ENCODE peak calls at places on chromosomes 2 and 18, in five cellular contexts. V is glutamatergic neuron, Z is ecto neural progenitor cell, M is astrocyte of the spinal cord, U is GM23248. H is an unnamed sample.

GRCh38 chr18:46343940-46344372 is 239.8 kb downstream of the HAUS1 start:
- DNase-seq in V (peak), Z (no peak), M (no peak), U (no peak), H (peak)

GRCh38 chr18:48615566-48616401 is 77.0 kb downstream of the CTIF start:
- DNase-seq in V (no peak), Z (no peak), M (no peak), U (no peak), H (no peak)

GRCh38 chr2:72579595-72580180 is 246.1 kb downstream of the EXOC6B start:
- DNase-seq in V (no peak), Z (no peak), M (peak), U (peak), H (no peak)

GRCh38 chr18:76443519-76444435 is 51.3 kb downstream of the ZNF516 start:
- DNase-seq in V (peak), Z (no peak), M (no peak), U (no peak), H (no peak)

GRCh38 chr2:109126501-109126860 is 2.5 kb upstream of the SH3RF3 start:
- DNase-seq in V (no peak), Z (no peak), M (peak), U (peak), H (no peak)

GRCh38 chr2:43219383-43220228 is 6.8 kb downstream of the ZFP36L2 start:
- DNase-seq in V (no peak), Z (peak), M (peak), U (peak), H (peak)

GRCh38 chr2:108571262-108571661 is 37.0 kb downstream of the LIMS1 start:
- DNase-seq in V (no peak), Z (no peak), M (peak), U (no peak), H (no peak)

GRCh38 chr2:51251356-51251755 is 219.4 kb upstream of the NRXN1 start:
- DNase-seq in V (no peak), Z (no peak), M (no peak), U (no peak), H (no peak)

GRCh38 chr2:224887159-224887558 is 155.1 kb downstream of the DOCK10 start:
- DNase-seq in V (no peak), Z (no peak), M (peak), U (peak), H (no peak)

GRCh38 chr2:25310965-25311865 is 30.5 kb downstream of the DNMT3A start:
- DNase-seq in V (no peak), Z (no peak), M (no peak), U (no peak), H (no peak)

GRCh38 chr2:191246820-191247380 is 1.7 kb downstream of the MYO1B start:
- DNase-seq in V (no peak), Z (no peak), M (peak), U (peak), H (no peak)

GRCh38 chr18:55524353-55525123 is 63.5 kb downstream of the TCF4 start:
- DNase-seq in V (no peak), Z (no peak), M (no peak), U (no peak), H (no peak)

GRCh38 chr2:140526575-140526974 is 1604.2 kb downstream of the LRP1B start:
- DNase-seq in V (no peak), Z (no peak), M (peak), U (peak), H (no peak)

GRCh38 chr2:220847587-220847986 is 724.5 kb downstream of the EPHA4 start:
- DNase-seq in V (no peak), Z (no peak), M (peak), U (peak), H (peak)

GRCh38 chr2:1972428-1972827 is 228.1 kb upstream of the PXDN start:
- DNase-seq in V (no peak), Z (no peak), M (peak), U (peak), H (peak)

GRCh38 chr2:180203972-180204371 is 196.9 kb upstream of the CWC22 start:
- DNase-seq in V (no peak), Z (no peak), M (peak), U (peak), H (peak)

GRCh38 chr2:68319397-68320117 is at the start of gene CNRIP1:
- DNase-seq in V (peak), Z (peak), M (peak), U (peak), H (peak)

GRCh38 chr2:58866040-58866439 is 624.9 kb upstream of the FANCL start:
- DNase-seq in V (no peak), Z (peak), M (peak), U (peak), H (no peak)

GRCh38 chr18:3183103-3183717 is 36.6 kb downstream of the MYOM1 start:
- DNase-seq in V (no peak), Z (no peak), M (no peak), U (no peak), H (no peak)

GRCh38 chr2:11674983-11675382 is 5.0 kb upstream of the NTSR2 start:
- DNase-seq in V (no peak), Z (no peak), M (no peak), U (no peak), H (no peak)

GRCh38 chr2:220887271-220887870 is 684.7 kb downstream of the EPHA4 start:
- DNase-seq in V (no peak), Z (no peak), M (peak), U (no peak), H (no peak)

GRCh38 chr2:234291765-234292204 is 205.1 kb downstream of the ARL4C start:
- DNase-seq in V (no peak), Z (no peak), M (peak), U (peak), H (peak)

GRCh38 chr18:35753306-35753910 is 171.9 kb downstream of the GALNT1 start:
- DNase-seq in V (no peak), Z (no peak), M (no peak), U (peak), H (no peak)

GRCh38 chr18:48623468-48624220 is 84.8 kb downstream of the CTIF start:
- DNase-seq in V (no peak), Z (no peak), M (peak), U (peak), H (no peak)

GRCh38 chr18:68925268-68925667 is 127.4 kb downstream of the CCDC102B start:
- DNase-seq in V (no peak), Z (no peak), M (peak), U (peak), H (no peak)

GRCh38 chr18:57543560-57543959 is 42.9 kb downstream of the FECH start:
- DNase-seq in V (peak), Z (no peak), M (no peak), U (no peak), H (no peak)